ENCODE peak calls at places on chromosomes 11 and 22, in ten cellular contexts. P is right lobe of liver, D is brain microvascular endothelial cell, E is SK-N-SH, Q is mesenchymal stem cell, C is fibroblast of lung, Z is right atrium auricular region, B is endothelial cell of umbilical vein, A is Peyer's patch, H is HCT116. I is an unnamed sample.
A peak's percentile ranks its signal among the peaks of the same experiment; 100 is the strongest.

GRCh38 chr11:468493-468892 is 18.4 kb downstream of the PTDSS2 start:
- DNase-seq in P (no peak), D (no peak), E (no peak), Q (no peak), C (no peak), Z (no peak), B (no peak), A (no peak), H (no peak), I (no peak)

GRCh38 chr11:76455331-76455730 is 10.5 kb downstream of the EMSY start:
- DNase-seq in P (no peak), D (peak; percentile 29), E (no peak), Q (no peak), C (peak; percentile 52), Z (no peak), B (peak; percentile 12), A (no peak), H (no peak), I (no peak)

GRCh38 chr11:67439321-67440228 is 2.1 kb upstream of the PTPRCAP start:
- DNase-seq in P (peak; percentile 65), D (no peak), E (no peak), Q (peak; percentile 34), C (no peak), Z (no peak), B (peak; percentile 8), A (peak; percentile 64), H (no peak), I (peak; percentile 56)

GRCh38 chr11:94544832-94545640 is 1.3 kb downstream of the FUT4 start:
- DNase-seq in P (peak; percentile 70), D (no peak), E (no peak), Q (peak; percentile 28), C (no peak), Z (no peak), B (no peak), A (no peak), H (no peak), I (no peak)

GRCh38 chr11:34366522-34366921 is 8.7 kb upstream of the ABTB2 start:
- DNase-seq in P (no peak), D (no peak), E (peak; percentile 36), Q (no peak), C (no peak), Z (no peak), B (peak; percentile 14), A (no peak), H (peak; percentile 73), I (peak; percentile 20)

GRCh38 chr11:131533164-131533563 is 162.7 kb downstream of the NTM start:
- DNase-seq in P (no peak), D (no peak), E (no peak), Q (no peak), C (no peak), Z (no peak), B (no peak), A (no peak), H (no peak), I (no peak)

GRCh38 chr11:61560751-61561150 is 20.1 kb downstream of the SYT7 start:
- DNase-seq in P (no peak), D (no peak), E (no peak), Q (no peak), C (no peak), Z (no peak), B (no peak), A (no peak), H (no peak), I (no peak)

GRCh38 chr11:113470233-113470632 is 5.0 kb downstream of the DRD2 start:
- DNase-seq in P (no peak), D (no peak), E (peak; percentile 47), Q (no peak), C (no peak), Z (no peak), B (no peak), A (no peak), H (no peak), I (peak; percentile 64)

GRCh38 chr22:19745155-19746133 is 15.1 kb upstream of the TBX1 start:
- DNase-seq in P (no peak), D (no peak), E (no peak), Q (no peak), C (no peak), Z (peak; percentile 66), B (no peak), A (no peak), H (no peak), I (peak; percentile 53)

GRCh38 chr11:124693142-124693541 is 19.4 kb downstream of the SPA17 start:
- DNase-seq in P (no peak), D (no peak), E (no peak), Q (no peak), C (no peak), Z (no peak), B (no peak), A (no peak), H (no peak), I (no peak)

GRCh38 chr11:85619497-85619896 is 7.6 kb downstream of the DLG2 start:
- DNase-seq in P (peak; percentile 74), D (no peak), E (no peak), Q (no peak), C (peak; percentile 4), Z (no peak), B (no peak), A (no peak), H (no peak), I (no peak)

GRCh38 chr11:79054636-79055035 is 386.2 kb downstream of the TENM4 start:
- DNase-seq in P (no peak), D (peak; percentile 68), E (no peak), Q (no peak), C (peak; percentile 81), Z (no peak), B (no peak), A (no peak), H (no peak), I (no peak)

GRCh38 chr22:27636716-27637503 is 164.6 kb downstream of the MN1 start:
- DNase-seq in P (no peak), D (no peak), E (no peak), Q (no peak), C (no peak), Z (peak; percentile 63), B (no peak), A (no peak), H (no peak), I (no peak)

GRCh38 chr11:134158023-134158422 is 65.7 kb downstream of the NCAPD3 start:
- DNase-seq in P (no peak), D (no peak), E (no peak), Q (no peak), C (no peak), Z (no peak), B (no peak), A (no peak), H (no peak), I (no peak)
- H3K36me3 ChIP-seq in P (peaks cover 66% of the 10 kb centered on the region), D (peaks cover 24% of the 10 kb centered on the region), E (peaks cover 95% of the 10 kb centered on the region), Q (peaks cover 57% of the 10 kb centered on the region), C (peaks cover 21% of the 10 kb centered on the region), Z (peaks cover 41% of the 10 kb centered on the region), B (peaks cover 10% of the 10 kb centered on the region), A (no peaks in the 10 kb centered on the region), H (peaks cover 38% of the 10 kb centered on the region), I (peaks cover 86% of the 10 kb centered on the region)

DNA sequence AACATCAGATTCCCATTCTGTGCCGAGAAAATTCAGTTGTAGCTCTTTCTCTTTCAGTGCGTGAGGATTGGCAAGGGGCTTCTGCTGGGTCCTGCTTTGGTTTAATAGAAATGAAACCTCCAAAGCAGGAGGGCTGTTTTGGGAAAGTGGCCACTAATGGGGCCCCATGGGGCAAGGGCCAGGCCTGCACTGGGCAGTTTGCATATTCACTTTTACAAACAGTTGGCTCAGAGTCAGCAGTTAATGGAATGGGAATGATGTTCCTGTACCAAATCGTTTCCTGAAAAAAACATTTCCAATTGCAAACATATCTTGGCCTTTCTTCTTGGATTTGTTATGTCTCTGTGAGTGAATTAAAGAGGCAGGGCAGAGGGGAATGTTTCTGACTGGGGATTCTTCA is 92.1 kb downstream of the PARVA start:
- DNase-seq in P (no peak), D (no peak), E (no peak), Q (no peak), C (peak; percentile 21), Z (no peak), B (peak; percentile 65), A (no peak), H (no peak), I (peak; percentile 69)
- H3K4me3 ChIP-seq in P (no peak overlapping the region), D (no peak overlapping the region), E (no peak overlapping the region), Q (no peak overlapping the region), C (no peak overlapping the region), Z (peak overlapping the region; percentile 8), B (no peak overlapping the region), A (no peak overlapping the region), H (no peak overlapping the region), I (peak overlapping the region; percentile 29)

DNA sequence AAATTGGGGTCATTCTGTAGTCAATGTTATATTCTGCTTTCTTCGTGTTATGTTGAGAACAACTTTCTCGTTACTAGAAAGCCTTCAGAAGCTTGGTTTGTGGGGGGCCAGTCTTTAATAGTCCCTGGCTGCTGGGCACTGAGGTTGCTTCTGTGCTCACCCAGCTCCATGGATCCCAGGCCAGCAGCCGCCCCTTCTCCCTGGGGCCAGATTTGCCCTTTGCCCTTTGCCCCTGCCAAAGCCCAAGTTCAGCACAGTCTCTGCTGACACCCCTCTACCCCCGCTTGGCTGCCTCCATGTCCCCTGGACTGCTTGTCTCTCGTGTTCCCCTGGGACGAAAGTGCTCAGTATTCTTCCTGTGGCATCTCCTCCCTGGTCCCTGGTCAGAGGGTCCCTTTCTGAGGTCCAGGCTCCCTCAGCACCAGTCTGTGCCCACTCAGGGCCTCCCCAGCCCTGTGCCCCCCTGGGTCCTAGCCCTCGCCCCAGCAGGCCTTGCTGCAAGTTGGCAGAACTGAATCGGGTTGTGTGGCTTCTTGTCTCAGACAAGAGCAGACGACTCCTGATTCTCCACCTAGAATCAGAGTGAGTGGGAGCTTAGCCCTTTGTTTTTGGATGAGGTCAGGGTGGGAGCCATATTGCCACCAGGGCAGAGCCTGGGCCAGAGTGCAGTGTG is 6.7 kb downstream of the TSPO start:
- DNase-seq in P (no peak), D (no peak), E (no peak), Q (no peak), C (no peak), Z (no peak), B (no peak), A (no peak), H (no peak), I (no peak)
- H3K36me3 ChIP-seq in P (no peaks in the 10 kb centered on the region), D (peaks cover 43% of the 10 kb centered on the region), E (no peaks in the 10 kb centered on the region), Q (peaks cover 73% of the 10 kb centered on the region), C (peaks cover 6% of the 10 kb centered on the region), Z (no peaks in the 10 kb centered on the region), B (no peaks in the 10 kb centered on the region), A (no peaks in the 10 kb centered on the region), H (peaks cover 2% of the 10 kb centered on the region), I (peaks cover 24% of the 10 kb centered on the region)

GRCh38 chr22:36351921-36352774 is 35.6 kb downstream of the MYH9 start:
- DNase-seq in P (peak; percentile 83), D (no peak), E (no peak), Q (no peak), C (peak; percentile 59), Z (no peak), B (no peak), A (no peak), H (no peak), I (no peak)

GRCh38 chr22:36355894-36356293 is 31.9 kb downstream of the MYH9 start:
- DNase-seq in P (no peak), D (no peak), E (no peak), Q (no peak), C (no peak), Z (no peak), B (no peak), A (no peak), H (no peak), I (no peak)

GRCh38 chr22:36352775-36353507 is 34.8 kb downstream of the MYH9 start:
- DNase-seq in P (peak; percentile 93), D (peak; percentile 77), E (no peak), Q (no peak), C (peak; percentile 90), Z (peak; percentile 85), B (peak; percentile 90), A (no peak), H (no peak), I (no peak)

GRCh38 chr22:36356708-36357694 is 30.8 kb downstream of the MYH9 start:
- DNase-seq in P (no peak), D (no peak), E (no peak), Q (peak; percentile 67), C (peak; percentile 60), Z (no peak), B (no peak), A (no peak), H (no peak), I (no peak)

GRCh38 chr22:36355362-36355761 is 32.4 kb downstream of the MYH9 start:
- DNase-seq in P (no peak), D (no peak), E (no peak), Q (no peak), C (no peak), Z (no peak), B (no peak), A (no peak), H (no peak), I (no peak)
- H3K4me3 ChIP-seq in P (no peak overlapping the region), D (no peak overlapping the region), E (no peak overlapping the region), Q (no peak overlapping the region), C (peak overlapping the region; percentile 31), Z (peak overlapping the region; percentile 4), B (no peak overlapping the region), A (peak overlapping the region; percentile 3), H (no peak overlapping the region), I (no peak overlapping the region)